ENCODE peak calls at places on chromosome 5, in ten cellular contexts. X is A549, H is neural crest cell, W is endothelial cell, R is osteoblast, K is GM06990, U is AG04450, P is cardiac fibroblast, O is body of pancreas, G is PC-3. Y is an unnamed sample.

GRCh38 chr5:43889238-43889637 is 286.3 kb downstream of the NNT start:
- DNase-seq in X (no peak), H (no peak), W (no peak), R (no peak), K (no peak), U (no peak), P (peak), O (no peak), G (no peak), Y (no peak)

GRCh38 chr5:378301-378891 is 56.9 kb downstream of the AHRR start:
- DNase-seq in X (no peak), H (no peak), W (peak), R (peak), K (no peak), U (no peak), P (peak), O (no peak), G (peak), Y (no peak)

GRCh38 chr5:43514471-43514815 is 505 bp downstream of the C5orf34 start:
- DNase-seq in X (peak), H (no peak), W (no peak), R (peak), K (no peak), U (peak), P (peak), O (no peak), G (peak), Y (no peak)

GRCh38 chr5:57348376-57348775 is 134.2 kb downstream of the ACTBL2 start:
- DNase-seq in X (no peak), H (no peak), W (no peak), R (no peak), K (no peak), U (no peak), P (no peak), O (no peak), G (no peak), Y (no peak)

GRCh38 chr5:99243111-99243510 is 314.3 kb upstream of the CHD1 start:
- DNase-seq in X (no peak), H (no peak), W (no peak), R (no peak), K (no peak), U (no peak), P (no peak), O (no peak), G (no peak), Y (no peak)

GRCh38 chr5:138542956-138543729 is at the start of gene ETF1:
- DNase-seq in X (peak), H (peak), W (peak), R (peak), K (peak), U (peak), P (peak), O (peak), G (peak), Y (peak)

GRCh38 chr5:54895816-54896341 is 89.5 kb downstream of the ESM1 start:
- DNase-seq in X (peak), H (no peak), W (peak), R (no peak), K (no peak), U (no peak), P (peak), O (peak), G (peak), Y (no peak)

GRCh38 chr5:54115768-54116403 is 194.5 kb downstream of the ARL15 start:
- DNase-seq in X (no peak), H (no peak), W (no peak), R (peak), K (no peak), U (no peak), P (peak), O (no peak), G (no peak), Y (no peak)

GRCh38 chr5:14946813-14947640 is 75.4 kb upstream of the ANKH start:
- DNase-seq in X (peak), H (no peak), W (no peak), R (no peak), K (no peak), U (no peak), P (peak), O (peak), G (peak), Y (no peak)

GRCh38 chr5:169331292-169331852 is 30.4 kb upstream of the SLIT3 start:
- DNase-seq in X (no peak), H (no peak), W (no peak), R (peak), K (no peak), U (no peak), P (peak), O (no peak), G (peak), Y (no peak)
- TF ChIP-seq CTCF in X (no peak), H (no peak), W (no peak), R (peak), K (no peak), U (no peak), P (peak), O (no peak), G (peak), Y (peak)

DNA sequence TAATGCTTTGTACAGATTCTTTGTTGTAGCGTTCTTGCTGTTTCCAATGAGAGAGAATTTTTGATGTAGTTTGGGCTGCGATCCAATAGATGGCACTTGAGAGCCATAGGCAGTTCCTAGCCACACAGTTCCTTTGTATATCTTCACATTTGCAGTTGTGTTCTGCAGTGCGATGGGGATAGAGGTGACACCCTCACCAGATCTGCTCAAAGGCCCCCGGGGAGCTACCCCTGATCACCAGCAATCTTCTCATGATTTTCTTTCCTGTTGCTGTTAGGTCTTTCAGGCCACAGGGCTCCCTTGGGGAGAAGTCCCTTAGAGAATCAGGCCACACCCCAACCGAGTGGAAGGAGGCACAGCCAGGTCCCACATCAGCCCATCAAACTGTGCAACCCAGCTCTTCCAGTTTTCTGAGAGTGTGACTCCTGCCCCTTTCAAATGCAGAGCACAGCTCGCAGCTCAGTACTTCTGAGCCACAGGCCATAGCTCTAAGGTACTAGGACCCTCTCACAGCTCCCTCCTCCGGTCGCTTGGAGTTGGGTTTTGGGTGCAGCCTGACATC is 353.7 kb downstream of the SLCO4C1 start:
- DNase-seq in X (no peak), H (peak), W (peak), R (no peak), K (peak), U (no peak), P (peak), O (peak), G (peak), Y (no peak)
- TF ChIP-seq CTCF in X (peak), H (peak), W (peak), R (no peak), K (peak), U (peak), P (peak), O (no peak), G (peak), Y (peak)

GRCh38 chr5:141825836-141826560 is 52.2 kb downstream of the PCDH1 start:
- DNase-seq in X (peak), H (no peak), W (no peak), R (peak), K (no peak), U (no peak), P (peak), O (no peak), G (peak), Y (no peak)
- TF ChIP-seq CTCF in X (peak), H (peak), W (no peak), R (peak), K (peak), U (peak), P (no peak), O (no peak), G (peak), Y (peak)

GRCh38 chr5:1743061-1743768 is 56.4 kb downstream of the MRPL36 start:
- DNase-seq in X (no peak), H (no peak), W (no peak), R (peak), K (no peak), U (no peak), P (no peak), O (no peak), G (no peak), Y (no peak)

GRCh38 chr5:1743769-1744085 is 55.9 kb downstream of the MRPL36 start:
- DNase-seq in X (no peak), H (no peak), W (no peak), R (no peak), K (no peak), U (no peak), P (no peak), O (peak), G (no peak), Y (no peak)

GRCh38 chr5:1745806-1746370 is 53.7 kb downstream of the MRPL36 start:
- DNase-seq in X (no peak), H (no peak), W (no peak), R (peak), K (no peak), U (no peak), P (no peak), O (peak), G (no peak), Y (peak)

GRCh38 chr5:1745190-1745805 is 54.3 kb downstream of the MRPL36 start:
- DNase-seq in X (no peak), H (no peak), W (no peak), R (peak), K (no peak), U (no peak), P (no peak), O (peak), G (no peak), Y (peak)

GRCh38 chr5:1744393-1745189 is 55.0 kb downstream of the MRPL36 start:
- DNase-seq in X (no peak), H (no peak), W (no peak), R (peak), K (no peak), U (no peak), P (no peak), O (peak), G (no peak), Y (no peak)
- TF ChIP-seq CTCF in X (no peak), H (no peak), W (no peak), R (no peak), K (no peak), U (no peak), P (no peak), O (no peak), G (no peak), Y (no peak)

GRCh38 chr5:10680876-10681481 is 80.1 kb downstream of the DAP start:
- DNase-seq in X (no peak), H (no peak), W (no peak), R (no peak), K (no peak), U (no peak), P (no peak), O (no peak), G (no peak), Y (peak)
- TF ChIP-seq CTCF in X (no peak), H (no peak), W (no peak), R (no peak), K (no peak), U (no peak), P (no peak), O (no peak), G (no peak), Y (no peak)

DNA sequence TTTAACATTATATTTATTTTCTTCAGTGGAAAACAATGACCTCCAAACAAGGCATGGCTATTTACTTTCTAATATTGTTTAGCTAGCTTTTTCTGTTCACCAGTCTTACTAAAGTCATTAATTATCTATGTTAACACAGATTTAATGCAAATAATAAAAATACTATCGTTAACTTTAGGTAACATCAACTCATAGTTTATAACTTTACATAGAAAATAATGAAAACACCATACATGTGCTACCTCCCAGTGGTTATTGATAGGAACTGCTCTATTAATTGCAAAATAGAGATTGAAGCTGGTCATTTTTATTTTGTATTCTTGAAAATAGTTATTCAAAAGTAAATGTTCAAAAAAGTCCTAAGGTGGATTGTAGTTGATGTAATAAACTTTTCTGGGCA is 78.3 kb upstream of the HCN1 start:
- DNase-seq in X (peak), H (no peak), W (no peak), R (no peak), K (no peak), U (no peak), P (peak), O (no peak), G (peak), Y (no peak)
- TF ChIP-seq CTCF in X (no peak), H (peak), W (peak), R (no peak), K (peak), U (no peak), P (no peak), O (peak), G (peak), Y (peak)

GRCh38 chr5:83513491-83513890 is 41.9 kb downstream of the VCAN start:
- DNase-seq in X (no peak), H (no peak), W (no peak), R (no peak), K (no peak), U (no peak), P (no peak), O (no peak), G (no peak), Y (no peak)

GRCh38 chr5:83509535-83509934 is 38.0 kb downstream of the VCAN start:
- DNase-seq in X (no peak), H (no peak), W (no peak), R (no peak), K (no peak), U (no peak), P (peak), O (no peak), G (no peak), Y (no peak)

GRCh38 chr5:83513081-83513480 is 41.5 kb downstream of the VCAN start:
- DNase-seq in X (no peak), H (no peak), W (no peak), R (peak), K (no peak), U (no peak), P (no peak), O (no peak), G (no peak), Y (no peak)

GRCh38 chr5:83510199-83510730 is 38.7 kb downstream of the VCAN start:
- DNase-seq in X (no peak), H (no peak), W (no peak), R (no peak), K (no peak), U (no peak), P (no peak), O (no peak), G (no peak), Y (no peak)

DNA sequence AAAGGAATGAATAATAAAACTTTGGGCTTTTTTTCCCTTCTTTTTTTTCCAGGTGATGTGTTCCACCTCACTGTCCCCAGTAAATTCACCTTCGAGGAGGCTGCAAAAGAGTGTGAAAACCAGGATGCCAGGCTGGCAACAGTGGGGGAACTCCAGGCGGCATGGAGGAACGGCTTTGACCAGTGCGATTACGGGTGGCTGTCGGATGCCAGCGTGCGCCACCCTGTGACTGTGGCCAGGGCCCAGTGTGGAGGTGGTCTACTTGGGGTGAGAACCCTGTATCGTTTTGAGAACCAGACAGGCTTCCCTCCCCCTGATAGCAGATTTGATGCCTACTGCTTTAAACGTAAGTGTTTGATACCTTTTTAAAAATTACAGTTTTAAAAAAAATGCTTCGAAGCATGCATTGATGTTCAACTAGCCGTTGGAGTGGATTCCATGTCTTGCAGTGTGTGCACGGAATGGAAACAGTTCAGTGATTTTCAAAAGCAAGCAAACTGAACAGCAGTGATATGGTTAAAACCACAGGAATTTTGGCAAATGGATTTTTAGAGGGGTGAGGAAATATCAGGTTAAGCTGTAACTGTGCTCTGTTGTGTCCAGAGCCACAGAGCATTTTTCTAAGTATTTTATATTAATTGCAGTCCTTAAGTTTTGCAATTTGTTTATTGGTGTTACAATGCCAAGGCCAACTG is 40.7 kb downstream of the VCAN start:
- DNase-seq in X (no peak), H (no peak), W (no peak), R (peak), K (no peak), U (no peak), P (no peak), O (no peak), G (no peak), Y (no peak)
- TF ChIP-seq CTCF in X (no peak), H (no peak), W (no peak), R (no peak), K (no peak), U (no peak), P (no peak), O (no peak), G (no peak), Y (no peak)

Y was measured in chondrocyte.